ENCODE peak calls at places on chromosomes 13 and 19, in nine cellular contexts. I is epithelial cell of esophagus, T is H7, Q is fibroblast of mammary gland, G is heart right ventricle, H is body of pancreas, S is right cardiac atrium, M is heart left ventricle, E is GM12865. X is an unnamed sample.

GRCh38 chr13:73767747-73768315 is 366.4 kb downstream of the KLF12 start:
- DNase-seq in S (no peak), Q (no peak), I (peak), T (peak), E (peak), M (no peak), H (no peak), G (no peak), X (no peak)

GRCh38 chr19:3573162-3573857 is 566 bp downstream of the HMG20B start:
- DNase-seq in Q (no peak), M (no peak), E (peak), H (no peak), I (no peak), G (no peak), T (peak), S (no peak), X (no peak)

GRCh38 chr13:30268673-30269072 is 38.7 kb downstream of the KATNAL1 start:
- DNase-seq in S (no peak), M (no peak), G (no peak), I (no peak), H (no peak), E (peak), T (no peak), Q (no peak), X (no peak)

GRCh38 chr19:21940684-21941083 is 70.1 kb downstream of the ZNF208 start:
- DNase-seq in Q (no peak), I (no peak), E (no peak), S (no peak), H (no peak), M (no peak), G (no peak), T (peak), X (no peak)

GRCh38 chr13:72820156-72820897 is 38.4 kb downstream of the PIBF1 start:
- DNase-seq in T (no peak), S (no peak), E (no peak), Q (peak), I (peak), M (no peak), G (no peak), H (no peak), X (peak)

GRCh38 chr19:1237027-1237659 is 662 bp downstream of the CBARP start:
- DNase-seq in E (no peak), S (peak), I (no peak), Q (peak), H (no peak), G (no peak), T (peak), M (peak), X (no peak)

GRCh38 chr13:84296386-84296785 is 414.1 kb upstream of the SLITRK1 start:
- DNase-seq in T (no peak), E (no peak), Q (no peak), M (no peak), G (no peak), H (no peak), S (no peak), I (no peak), X (no peak)

GRCh38 chr13:82747331-82747730 is 1134.9 kb downstream of the SLITRK1 start:
- DNase-seq in E (no peak), M (no peak), H (no peak), S (no peak), Q (peak), T (peak), I (no peak), G (no peak), X (no peak)

GRCh38 chr13:40453666-40454030 is 212.8 kb downstream of the FOXO1 start:
- DNase-seq in M (no peak), G (no peak), S (no peak), I (peak), E (no peak), H (no peak), Q (no peak), T (no peak), X (no peak)

GRCh38 chr13:45119469-45119989 is 781 bp upstream of the GTF2F2 start:
- DNase-seq in I (peak), G (peak), Q (peak), S (no peak), T (no peak), E (peak), H (peak), M (no peak), X (peak)

GRCh38 chr13:107075576-107075975 is 507.6 kb upstream of the ARGLU1 start:
- DNase-seq in Q (no peak), M (no peak), S (no peak), G (no peak), T (no peak), I (no peak), E (no peak), H (no peak), X (no peak)

GRCh38 chr13:96998071-96998470 is 3.8 kb upstream of the OXGR1 start:
- DNase-seq in T (no peak), G (no peak), H (no peak), M (no peak), Q (no peak), E (no peak), I (no peak), S (no peak), X (no peak)

GRCh38 chr19:11242864-11243797 is 3.7 kb downstream of the ANGPTL8 start:
- DNase-seq in M (peak), G (peak), S (peak), E (peak), H (peak), T (peak), Q (peak), I (peak), X (peak)

GRCh38 chr19:10871711-10872550 is 578 bp downstream of the CARM1 start:
- DNase-seq in I (peak), H (peak), M (peak), E (peak), T (peak), Q (no peak), G (peak), S (peak), X (no peak)

GRCh38 chr19:46373573-46374359 is 26.9 kb downstream of the PPP5C start:
- DNase-seq in Q (peak), G (peak), T (peak), S (peak), H (peak), M (peak), E (no peak), I (peak), X (peak)
- H3K4me3 ChIP-seq in Q (no peak), G (no peak), T (no peak), S (no peak), H (no peak), M (no peak), E (no peak), I (peak), X (no peak)

GRCh38 chr13:32989331-32989730 is 26.9 kb upstream of the KL start:
- DNase-seq in G (no peak), M (no peak), Q (no peak), E (no peak), H (no peak), S (no peak), I (no peak), T (no peak), X (no peak)
- H3K4me3 ChIP-seq in G (no peak), M (no peak), Q (no peak), E (no peak), H (no peak), S (no peak), I (no peak), T (no peak), X (no peak)

GRCh38 chr19:48739835-48740704 is at the start of gene RASIP1:
- DNase-seq in G (peak), S (peak), Q (no peak), E (no peak), T (peak), I (no peak), H (peak), M (peak), X (no peak)
- H3K4me3 ChIP-seq in G (peak), S (peak), Q (no peak), E (no peak), T (peak), I (peak), H (peak), M (peak), X (no peak)

DNA sequence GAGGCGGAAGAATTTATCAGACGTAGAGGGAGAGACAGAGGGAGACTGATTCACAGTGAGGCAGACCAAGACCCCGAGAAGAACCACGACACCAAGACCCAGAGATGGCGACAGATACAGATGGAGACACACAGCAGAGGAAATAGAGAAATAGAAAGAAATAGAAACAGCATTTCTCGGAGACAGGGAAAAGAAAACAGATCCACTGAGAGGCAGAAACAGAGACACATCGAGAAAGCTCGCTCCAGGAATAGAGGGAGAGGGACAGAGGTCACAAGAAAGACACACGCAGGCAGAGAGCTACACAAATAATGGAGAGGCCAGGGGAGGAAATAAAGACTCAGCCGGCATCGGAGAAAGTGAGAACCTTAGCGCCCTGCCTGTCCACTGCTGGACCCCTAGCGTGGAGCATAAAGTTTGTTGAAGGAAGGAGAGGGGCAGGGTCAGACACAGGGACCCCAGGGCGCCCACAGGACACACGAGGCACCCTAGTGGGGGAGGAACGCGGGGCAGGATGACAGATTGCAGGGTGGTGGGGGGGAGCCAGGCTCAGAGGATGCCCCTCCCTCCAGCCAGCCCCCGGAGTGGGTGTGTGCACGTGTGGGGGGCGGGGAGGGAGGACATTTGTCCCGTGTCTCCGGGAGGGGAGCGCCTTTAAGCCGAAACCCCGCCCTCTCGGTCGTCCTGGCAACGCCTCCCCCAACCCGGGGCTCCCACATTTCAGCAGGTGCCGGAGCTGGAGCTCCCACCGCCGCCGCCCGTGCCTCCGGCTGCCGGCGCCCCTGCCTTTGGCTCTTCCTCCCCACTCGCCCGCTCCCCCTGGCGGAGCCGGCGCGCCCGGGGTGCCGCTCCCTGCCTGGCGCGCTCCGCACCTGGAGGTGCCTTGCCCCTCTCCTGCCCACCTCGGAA is at the start of gene PRKCG:
- DNase-seq in S (peak), E (no peak), I (peak), Q (no peak), M (peak), G (no peak), T (peak), H (peak), X (no peak)
- H3K4me3 ChIP-seq in S (peak), E (no peak), I (peak), Q (peak), M (peak), G (peak), T (peak), H (no peak), X (peak)

GRCh38 chr13:60426075-60426474 is 29.1 kb downstream of the TDRD3 start:
- DNase-seq in S (no peak), E (no peak), I (no peak), M (no peak), Q (no peak), H (no peak), G (no peak), T (no peak), X (no peak)
- H3K4me3 ChIP-seq in S (no peak), E (no peak), I (no peak), M (no peak), Q (no peak), H (no peak), G (no peak), T (no peak), X (no peak)

GRCh38 chr13:109220631-109221030 is 565.8 kb downstream of the IRS2 start:
- DNase-seq in Q (no peak), H (no peak), I (no peak), G (no peak), M (no peak), E (no peak), T (no peak), S (no peak), X (no peak)
- H3K4me3 ChIP-seq in Q (no peak), H (no peak), I (no peak), G (no peak), M (no peak), E (no peak), T (no peak), S (no peak), X (no peak)

GRCh38 chr13:94967183-94968039 is 255.1 kb upstream of the SOX21 start:
- DNase-seq in E (peak), T (peak), H (no peak), M (no peak), Q (no peak), I (peak), S (no peak), G (no peak), X (no peak)
- H3K4me3 ChIP-seq in E (no peak), T (peak), H (no peak), M (peak), Q (no peak), I (peak), S (peak), G (peak), X (peak)

GRCh38 chr19:41548954-41549688 is 26.8 kb upstream of the CEACAM21 start:
- DNase-seq in T (no peak), Q (no peak), H (no peak), M (no peak), G (peak), E (peak), S (no peak), I (no peak), X (no peak)

GRCh38 chr19:41552558-41552957 is 23.4 kb upstream of the CEACAM21 start:
- DNase-seq in H (no peak), G (no peak), I (no peak), M (no peak), E (peak), T (no peak), Q (no peak), S (no peak), X (no peak)

GRCh38 chr19:41553804-41554203 is 22.2 kb upstream of the CEACAM21 start:
- DNase-seq in H (no peak), Q (no peak), I (no peak), T (no peak), G (no peak), S (no peak), E (no peak), M (no peak), X (no peak)

GRCh38 chr19:41551711-41552110 is 24.3 kb upstream of the CEACAM21 start:
- DNase-seq in T (no peak), Q (no peak), M (no peak), G (no peak), I (no peak), E (peak), S (no peak), H (no peak), X (no peak)

DNA sequence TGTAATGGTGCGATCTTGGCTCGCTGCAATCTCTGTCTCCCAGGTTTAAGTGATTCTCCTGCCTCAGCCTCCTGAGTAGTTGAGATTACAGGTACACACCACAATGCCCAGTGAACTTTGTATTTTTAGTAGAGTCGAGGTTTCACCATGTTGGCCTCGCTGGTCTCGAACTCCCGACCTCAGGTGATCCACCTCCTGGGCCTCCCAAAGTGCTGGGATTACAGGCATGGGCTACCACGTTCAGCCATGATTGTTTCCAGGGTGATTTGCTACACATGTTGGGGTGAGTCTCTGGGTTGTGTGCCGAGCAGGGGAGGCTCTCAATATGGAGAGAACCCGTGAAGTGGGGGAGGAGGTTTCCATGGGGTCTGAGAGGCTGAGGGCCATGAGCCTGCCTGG is 24.8 kb upstream of the CEACAM21 start:
- DNase-seq in G (no peak), Q (no peak), I (no peak), T (no peak), S (no peak), M (no peak), H (no peak), E (peak), X (no peak)
- H3K4me3 ChIP-seq in G (no peak), Q (no peak), I (no peak), T (no peak), S (no peak), M (no peak), H (no peak), E (peak), X (no peak)

DNA sequence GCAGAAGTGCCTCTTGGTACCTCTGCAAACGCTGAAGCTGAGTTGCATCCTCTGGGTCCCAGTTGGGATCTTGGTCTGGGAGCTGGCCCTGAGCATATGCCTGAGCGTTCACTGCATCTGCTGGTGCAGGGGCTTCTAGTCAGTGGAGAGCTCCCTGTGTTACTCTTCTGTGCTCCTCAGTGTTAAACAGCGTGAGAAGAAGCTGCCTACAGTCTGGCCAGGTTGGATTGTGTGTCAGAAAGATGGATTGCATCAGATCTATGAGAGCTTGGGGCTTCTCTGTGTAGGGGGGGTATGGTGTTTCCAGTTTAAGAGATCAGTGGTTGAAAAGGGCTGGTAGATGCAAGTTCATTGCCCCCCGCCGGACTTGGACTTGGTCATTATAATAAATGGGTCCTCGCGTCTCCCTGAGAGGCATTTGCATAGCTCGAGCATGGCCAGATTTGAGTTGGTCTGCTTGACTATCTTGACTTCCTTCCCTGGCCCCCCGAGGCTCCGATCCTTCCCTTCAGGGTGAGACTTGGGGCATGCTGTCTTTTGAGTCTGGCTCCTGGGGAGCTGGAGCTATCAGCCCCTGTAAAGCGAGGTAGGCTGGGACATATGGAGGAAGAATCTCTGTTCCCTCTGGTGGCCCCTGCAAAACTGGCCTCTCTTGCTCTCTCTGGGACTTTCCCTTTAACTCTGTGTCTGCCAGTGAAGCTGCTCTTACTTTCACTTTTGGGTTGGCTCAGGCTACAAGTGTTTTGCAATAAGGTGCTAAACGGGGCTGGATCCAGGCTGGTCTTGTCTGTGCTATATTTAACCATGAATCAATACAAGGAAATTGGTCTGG is 52.9 kb downstream of the OR10H4 start:
- DNase-seq in I (peak), M (no peak), E (peak), H (peak), G (no peak), T (no peak), Q (peak), S (no peak), X (peak)
- H3K4me3 ChIP-seq in I (peak), M (peak), E (peak), H (no peak), G (peak), T (no peak), Q (peak), S (peak), X (peak)

DNA sequence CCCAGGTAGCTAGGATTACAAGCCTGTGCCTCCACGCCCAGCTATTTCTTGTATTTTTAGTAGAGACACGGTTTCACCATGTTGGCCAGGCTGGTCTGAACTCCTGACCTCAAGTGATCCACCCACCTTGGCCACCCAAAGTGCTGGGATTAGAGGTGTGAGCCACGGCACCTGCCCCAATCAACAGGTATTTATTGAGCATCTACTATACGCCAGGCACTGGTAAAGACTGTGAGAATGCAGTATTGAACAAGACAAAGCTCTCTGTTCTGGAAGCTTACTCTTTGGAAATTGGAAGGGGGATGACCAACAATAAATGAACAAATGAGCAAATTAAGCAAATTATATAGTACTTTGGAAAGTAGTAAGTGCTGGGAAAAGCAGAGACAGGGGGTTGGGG is 21.4 kb upstream of the ERCC1 start:
- DNase-seq in Q (no peak), G (no peak), I (no peak), E (no peak), S (no peak), T (no peak), M (no peak), H (no peak), X (no peak)
- H3K4me3 ChIP-seq in Q (no peak), G (no peak), I (no peak), E (no peak), S (no peak), T (no peak), M (no peak), H (no peak), X (no peak)

X was measured in brain microvascular endothelial cell.